ENCODE peak calls at places on chromosomes 12 and 14, in six cellular contexts. E is GM12878, U is HCT116, R is K562, W is HepG2, C is H1. A is an unnamed sample.

GRCh38 chr12:48001426-48002178 is 2.7 kb downstream of the COL2A1 start:
- DNase-seq in E (no peak), U (peak; percentile 4), R (peak; percentile 14), W (no peak), C (peak; percentile 81), A (no peak)

GRCh38 chr12:30953946-30954766 is 27.6 kb downstream of the TSPAN11 start:
- DNase-seq in E (no peak), U (no peak), R (no peak), W (peak; percentile 2), C (no peak), A (no peak)

GRCh38 chr14:69968151-69968550 is 88.9 kb downstream of the SMOC1 start:
- DNase-seq in E (no peak), U (no peak), R (no peak), W (no peak), C (no peak), A (no peak)

GRCh38 chr14:75705014-75705413 is 44.0 kb downstream of the TTLL5 start:
- DNase-seq in E (no peak), U (no peak), R (no peak), W (no peak), C (no peak), A (no peak)

GRCh38 chr14:69137456-69138188 is 15.3 kb downstream of the DCAF5 start:
- DNase-seq in E (no peak), U (no peak), R (no peak), W (no peak), C (no peak), A (no peak)

GRCh38 chr14:72603639-72604038 is 290.3 kb downstream of the DPF3 start:
- DNase-seq in E (no peak), U (no peak), R (no peak), W (no peak), C (no peak), A (no peak)

GRCh38 chr14:22427771-22428228 is 161.2 kb downstream of the DAD1 start:
- DNase-seq in E (no peak), U (no peak), R (no peak), W (peak; percentile 81), C (no peak), A (no peak)

GRCh38 chr12:87439990-87440827 is 589.0 kb downstream of the C12orf50 start:
- DNase-seq in E (no peak), U (peak; percentile 84), R (no peak), W (no peak), C (no peak), A (no peak)

GRCh38 chr12:9870311-9870866 is 1.2 kb upstream of the CLEC2B start:
- DNase-seq in E (no peak), U (no peak), R (no peak), W (no peak), C (no peak), A (no peak)

GRCh38 chr14:68644101-68644500 is 148.8 kb downstream of the ZFP36L1 start:
- DNase-seq in E (no peak), U (no peak), R (no peak), W (no peak), C (no peak), A (no peak)

GRCh38 chr12:48279096-48279495 is 71.6 kb downstream of the ZNF641 start:
- DNase-seq in E (no peak), U (no peak), R (no peak), W (no peak), C (no peak), A (no peak)

GRCh38 chr12:6542209-6543009 is 8.1 kb downstream of the GAPDH start:
- DNase-seq in E (no peak), U (no peak), R (no peak), W (peak; percentile 94), C (no peak), A (no peak)

GRCh38 chr12:25644964-25645363 is 91.9 kb upstream of the LMNTD1 start:
- DNase-seq in E (no peak), U (no peak), R (no peak), W (no peak), C (no peak), A (no peak)

GRCh38 chr14:85622106-85622505 is 92.2 kb downstream of the FLRT2 start:
- DNase-seq in E (no peak), U (no peak), R (no peak), W (no peak), C (no peak), A (no peak)

GRCh38 chr14:51353901-51354300 is 113.9 kb downstream of the TMX1 start:
- DNase-seq in E (no peak), U (no peak), R (no peak), W (no peak), C (no peak), A (no peak)

GRCh38 chr12:124754949-124755800 is 108.5 kb downstream of the SCARB1 start:
- DNase-seq in E (no peak), U (no peak), R (no peak), W (no peak), C (no peak), A (peak; percentile 82)

GRCh38 chr12:122421263-122421814 is 1.1 kb downstream of the CLIP1 start:
- DNase-seq in E (no peak), U (no peak), R (peak; percentile 53), W (peak; percentile 82), C (no peak), A (no peak)

GRCh38 chr14:51817326-51817725 is 43.1 kb upstream of the GNG2 start:
- DNase-seq in E (no peak), U (no peak), R (no peak), W (no peak), C (no peak), A (no peak)

GRCh38 chr14:63770187-63770807 is 42.4 kb upstream of the SGPP1 start:
- DNase-seq in E (no peak), U (peak; percentile 36), R (peak; percentile 40), W (peak; percentile 57), C (no peak), A (no peak)

GRCh38 chr14:74892745-74893144 is 11.0 kb downstream of the DLST start:
- DNase-seq in E (no peak), U (no peak), R (no peak), W (no peak), C (no peak), A (no peak)

GRCh38 chr12:32198555-32198954 is 91.9 kb downstream of the BICD1 start:
- DNase-seq in E (no peak), U (peak; percentile 10), R (no peak), W (no peak), C (no peak), A (no peak)

GRCh38 chr12:127238061-127238460 is 1028.9 kb upstream of the TMEM132C start:
- DNase-seq in E (no peak), U (no peak), R (no peak), W (no peak), C (no peak), A (no peak)

GRCh38 chr12:65825573-65826512 is 1.6 kb downstream of the HMGA2 start:
- DNase-seq in E (no peak), U (no peak), R (no peak), W (no peak), C (peak; percentile 74), A (no peak)

GRCh38 chr14:85917631-85918030 is 387.7 kb downstream of the FLRT2 start:
- DNase-seq in E (no peak), U (no peak), R (no peak), W (no peak), C (no peak), A (no peak)

DNA sequence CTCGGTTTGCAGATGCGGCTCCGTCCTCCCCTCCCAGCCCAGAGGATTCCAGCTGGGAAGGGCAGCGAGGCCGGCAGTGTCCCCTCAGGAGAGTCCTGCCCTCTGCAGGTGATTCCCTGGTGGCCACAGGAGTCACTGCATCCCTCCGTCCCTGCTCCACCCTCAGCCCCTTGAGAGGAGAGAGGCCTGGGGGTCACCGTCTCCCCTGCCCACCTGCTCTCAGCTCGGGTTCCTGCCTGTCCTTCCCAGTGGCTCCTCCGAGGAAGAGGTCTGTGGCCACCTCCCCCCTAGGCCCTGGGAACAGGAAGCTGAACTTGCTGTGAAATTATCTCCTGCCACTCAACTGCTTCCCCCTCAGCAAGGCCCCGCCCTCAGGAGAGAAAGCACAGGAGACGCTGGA is 12.9 kb upstream of the GALNT9 start:
- DNase-seq in E (no peak), U (no peak), R (no peak), W (peak; percentile 20), C (peak; percentile 76), A (peak; percentile 22)
- TF ChIP-seq ZNF274 in E (no peak), U (no peak), R (no peak), W (no peak), C (no peak), A (no peak)

GRCh38 chr12:57093412-57094193 is 4.7 kb downstream of the NAB2 start:
- DNase-seq in E (no peak), U (no peak), R (peak; percentile 90), W (no peak), C (peak; percentile 90), A (no peak)

GRCh38 chr12:57096099-57096572 is 7.2 kb downstream of the NAB2 start:
- DNase-seq in E (no peak), U (no peak), R (peak; percentile 25), W (no peak), C (no peak), A (no peak)

GRCh38 chr12:57094194-57095160 is 5.6 kb downstream of the NAB2 start:
- DNase-seq in E (no peak), U (no peak), R (no peak), W (no peak), C (no peak), A (no peak)

GRCh38 chr12:57096748-57097553 is 8.0 kb downstream of the NAB2 start:
- DNase-seq in E (no peak), U (no peak), R (no peak), W (no peak), C (no peak), A (no peak)

GRCh38 chr12:57095440-57095839 is 6.5 kb downstream of the NAB2 start:
- DNase-seq in E (no peak), U (no peak), R (no peak), W (no peak), C (no peak), A (no peak)
- H3K9ac ChIP-seq in E (no peak overlapping the region), U (no peak overlapping the region), R (peak overlapping the region; percentile 3), W (no peak overlapping the region), C (no peak overlapping the region), A (peak overlapping the region; percentile 50)

DNA sequence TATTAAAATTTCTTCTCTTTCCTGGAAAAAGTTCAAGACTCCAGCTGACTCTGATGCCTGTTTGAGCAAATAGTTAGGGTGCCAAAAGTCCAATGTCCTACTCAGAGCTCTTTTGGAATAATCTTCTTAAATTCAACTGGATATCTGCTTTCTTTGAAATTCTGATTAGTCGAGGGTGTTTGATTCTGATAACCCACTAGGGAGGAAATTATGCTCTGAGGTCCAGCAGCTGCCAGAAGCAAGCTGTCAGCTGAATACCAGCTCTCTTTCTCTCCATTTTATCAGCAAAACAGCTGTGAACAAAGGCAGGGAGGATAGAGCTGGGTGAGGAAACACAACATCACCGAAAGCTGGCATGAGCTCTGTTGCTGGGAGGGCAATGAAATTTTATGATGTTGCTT is 141.5 kb downstream of the CAND1 start:
- DNase-seq in E (no peak), U (no peak), R (no peak), W (no peak), C (no peak), A (no peak)
- TF ChIP-seq ZNF274 in E (no peak), U (no peak), R (no peak), W (no peak), C (no peak), A (no peak)

DNA sequence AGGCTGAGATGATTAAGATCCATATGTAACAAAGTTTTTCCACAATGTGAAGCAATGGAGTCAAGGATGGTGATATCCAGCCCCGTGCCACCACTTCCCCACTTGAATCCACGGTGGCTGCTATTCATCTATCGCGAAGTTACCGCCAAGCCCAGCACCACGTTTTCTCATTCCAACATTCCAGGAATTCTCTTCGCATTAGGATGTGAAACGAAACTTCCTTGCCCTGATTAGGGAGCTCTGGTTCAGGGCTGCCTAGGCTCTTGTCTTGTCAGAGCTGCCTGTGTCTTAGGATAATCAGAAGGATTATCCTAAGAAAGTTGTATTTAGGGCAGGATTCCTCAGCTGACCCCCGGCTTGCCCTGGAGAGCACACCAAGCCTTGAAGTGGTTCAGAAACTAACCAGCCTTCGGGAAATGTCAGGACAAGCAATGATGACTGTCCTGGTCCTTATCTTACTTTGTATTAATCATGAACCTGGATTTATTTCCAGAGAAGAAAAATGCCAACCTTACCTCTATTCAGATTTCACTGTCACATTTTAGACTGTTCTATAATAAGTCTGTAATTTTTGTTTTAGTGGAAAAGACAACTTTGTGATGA is 114.8 kb upstream of the PCED1B start:
- DNase-seq in E (no peak), U (no peak), R (no peak), W (no peak), C (no peak), A (peak; percentile 75)
- H3K9ac ChIP-seq in E (no peak overlapping the region), U (no peak overlapping the region), R (no peak overlapping the region), W (no peak overlapping the region), C (no peak overlapping the region), A (no peak overlapping the region)

A was measured in NT2/D1.